ENCODE peak calls at places on chromosomes 6 and 20, in four cellular contexts. One of them, this sample, is unnamed.

GRCh38 chr6:156174026-156174880 is 602.9 kb upstream of the ARID1B start:
- DNase-seq in OCI-LY7: no peak
- DNase-seq in SK-N-SH: no peak
- DNase-seq in endothelial cell of umbilical vein: no peak
- DNase-seq in this sample: no peak

GRCh38 chr20:13852321-13852720 is 67.5 kb downstream of the NDUFAF5 start:
- DNase-seq in SK-N-SH: no peak
- DNase-seq in OCI-LY7: no peak
- DNase-seq in endothelial cell of umbilical vein: no peak
- DNase-seq in this sample: no peak

GRCh38 chr6:145233955-145234354 is 501.4 kb downstream of the EPM2A start:
- DNase-seq in SK-N-SH: no peak
- DNase-seq in OCI-LY7: no peak
- DNase-seq in endothelial cell of umbilical vein: no peak
- DNase-seq in this sample: no peak

GRCh38 chr6:166526937-166527336 is 59.5 kb downstream of the RAMACL start:
- DNase-seq in OCI-LY7: no peak
- DNase-seq in endothelial cell of umbilical vein: no peak
- DNase-seq in SK-N-SH: no peak
- DNase-seq in this sample: no peak

GRCh38 chr20:53346266-53346665 is 247.4 kb downstream of the ZNF217 start:
- DNase-seq in OCI-LY7: no peak
- DNase-seq in endothelial cell of umbilical vein: no peak
- DNase-seq in SK-N-SH: no peak
- DNase-seq in this sample: peak; percentile 53

GRCh38 chr20:61526907-61527306 is 274.8 kb downstream of the CDH4 start:
- DNase-seq in SK-N-SH: no peak
- DNase-seq in endothelial cell of umbilical vein: no peak
- DNase-seq in OCI-LY7: no peak
- DNase-seq in this sample: no peak

GRCh38 chr6:129598244-129599187 is 111.5 kb downstream of the ARHGAP18 start:
- DNase-seq in endothelial cell of umbilical vein: peak; percentile 87
- DNase-seq in OCI-LY7: peak; percentile 77
- DNase-seq in SK-N-SH: peak; percentile 21
- DNase-seq in this sample: peak; percentile 53

GRCh38 chr6:30325150-30325872 is 1.4 kb upstream of the TRIM39 start:
- DNase-seq in endothelial cell of umbilical vein: peak; percentile 46
- DNase-seq in SK-N-SH: peak; percentile 79
- DNase-seq in OCI-LY7: peak; percentile 75
- DNase-seq in this sample: peak; percentile 37

GRCh38 chr20:10536531-10536930 is 101.4 kb downstream of the SLX4IP start:
- DNase-seq in SK-N-SH: no peak
- DNase-seq in OCI-LY7: peak; percentile 3
- DNase-seq in endothelial cell of umbilical vein: peak; percentile 41
- DNase-seq in this sample: no peak

GRCh38 chr6:47308674-47309325 is 905 bp downstream of the TNFRSF21 start:
- DNase-seq in endothelial cell of umbilical vein: peak; percentile 49
- DNase-seq in SK-N-SH: peak; percentile 71
- DNase-seq in OCI-LY7: peak; percentile 67
- DNase-seq in this sample: peak; percentile 37

GRCh38 chr20:63449025-63449424 is 23.4 kb downstream of the KCNQ2 start:
- DNase-seq in SK-N-SH: no peak
- DNase-seq in endothelial cell of umbilical vein: no peak
- DNase-seq in OCI-LY7: no peak
- DNase-seq in this sample: no peak

GRCh38 chr6:11791354-11792107 is 12.9 kb upstream of the ADTRP start:
- DNase-seq in OCI-LY7: no peak
- DNase-seq in SK-N-SH: no peak
- DNase-seq in endothelial cell of umbilical vein: no peak
- DNase-seq in this sample: no peak

GRCh38 chr20:62918830-62919229 is 7.5 kb downstream of the DIDO1 start:
- DNase-seq in endothelial cell of umbilical vein: no peak
- DNase-seq in OCI-LY7: peak; percentile 52
- DNase-seq in SK-N-SH: no peak
- DNase-seq in this sample: no peak

GRCh38 chr20:39745380-39745779 is 783.2 kb downstream of the DHX35 start:
- DNase-seq in endothelial cell of umbilical vein: peak; percentile 54
- DNase-seq in SK-N-SH: no peak
- DNase-seq in OCI-LY7: no peak
- DNase-seq in this sample: no peak

GRCh38 chr6:161374971-161375873 is 101.4 kb upstream of the AGPAT4 start:
- DNase-seq in SK-N-SH: peak; percentile 78
- DNase-seq in OCI-LY7: no peak
- DNase-seq in endothelial cell of umbilical vein: peak; percentile 25
- DNase-seq in this sample: peak; percentile 52

GRCh38 chr6:151437401-151437800 is 14.5 kb downstream of the RMND1 start:
- DNase-seq in endothelial cell of umbilical vein: peak; percentile 28
- DNase-seq in OCI-LY7: no peak
- DNase-seq in SK-N-SH: no peak
- DNase-seq in this sample: peak; percentile 40

GRCh38 chr6:2914318-2914660 is 11.2 kb upstream of the SERPINB9 start:
- DNase-seq in endothelial cell of umbilical vein: no peak
- DNase-seq in SK-N-SH: no peak
- DNase-seq in OCI-LY7: no peak
- DNase-seq in this sample: no peak

GRCh38 chr6:13487122-13488014 is at the start of gene GFOD1:
- DNase-seq in SK-N-SH: peak; percentile 97
- DNase-seq in OCI-LY7: peak; percentile 91
- DNase-seq in endothelial cell of umbilical vein: peak; percentile 84
- DNase-seq in this sample: peak; percentile 74

GRCh38 chr20:38044685-38045084 is 11.1 kb downstream of the RPRD1B start:
- DNase-seq in SK-N-SH: no peak
- DNase-seq in endothelial cell of umbilical vein: no peak
- DNase-seq in OCI-LY7: no peak
- DNase-seq in this sample: no peak

GRCh38 chr6:131694832-131695426 is 6.3 kb downstream of the OR2A4 start:
- DNase-seq in endothelial cell of umbilical vein: peak; percentile 74
- DNase-seq in SK-N-SH: peak; percentile 60
- DNase-seq in OCI-LY7: peak; percentile 57
- DNase-seq in this sample: peak; percentile 42

GRCh38 chr6:46684771-46685170 is 2.9 kb upstream of the TDRD6 start:
- DNase-seq in endothelial cell of umbilical vein: no peak
- DNase-seq in SK-N-SH: no peak
- DNase-seq in OCI-LY7: no peak
- DNase-seq in this sample: peak; percentile 83

GRCh38 chr20:40657526-40657925 is 31.5 kb downstream of the MAFB start:
- DNase-seq in OCI-LY7: no peak
- DNase-seq in endothelial cell of umbilical vein: no peak
- DNase-seq in SK-N-SH: no peak
- DNase-seq in this sample: no peak

GRCh38 chr20:31587545-31588389 is 17.3 kb upstream of the ID1 start:
- DNase-seq in SK-N-SH: peak; percentile 77
- DNase-seq in endothelial cell of umbilical vein: peak; percentile 36
- DNase-seq in OCI-LY7: no peak
- DNase-seq in this sample: no peak

GRCh38 chr20:14441201-14441600 is 103.8 kb upstream of the FLRT3 start:
- DNase-seq in SK-N-SH: no peak
- DNase-seq in OCI-LY7: no peak
- DNase-seq in endothelial cell of umbilical vein: no peak
- DNase-seq in this sample: no peak

GRCh38 chr20:10603971-10604864 is 69.6 kb downstream of the JAG1 start:
- DNase-seq in SK-N-SH: no peak
- DNase-seq in endothelial cell of umbilical vein: peak; percentile 89
- DNase-seq in OCI-LY7: no peak
- DNase-seq in this sample: peak; percentile 92

GRCh38 chr20:38601216-38602184 is at the start of gene ARHGAP40:
- DNase-seq in endothelial cell of umbilical vein: no peak
- DNase-seq in OCI-LY7: no peak
- DNase-seq in SK-N-SH: peak; percentile 61
- DNase-seq in this sample: peak; percentile 29

GRCh38 chr6:36633915-36634314 is 39.8 kb downstream of the SRSF3 start:
- DNase-seq in endothelial cell of umbilical vein: peak; percentile 87
- DNase-seq in OCI-LY7: no peak
- DNase-seq in SK-N-SH: peak; percentile 52
- DNase-seq in this sample: peak; percentile 89

GRCh38 chr20:33444797-33445560 is 1.4 kb upstream of the SNTA1 start:
- DNase-seq in SK-N-SH: no peak
- DNase-seq in OCI-LY7: peak; percentile 82
- DNase-seq in endothelial cell of umbilical vein: no peak
- DNase-seq in this sample: no peak

GRCh38 chr20:37262516-37262915 is 902 bp upstream of the GHRH start:
- DNase-seq in SK-N-SH: no peak
- DNase-seq in OCI-LY7: no peak
- DNase-seq in endothelial cell of umbilical vein: no peak
- DNase-seq in this sample: no peak

DNA sequence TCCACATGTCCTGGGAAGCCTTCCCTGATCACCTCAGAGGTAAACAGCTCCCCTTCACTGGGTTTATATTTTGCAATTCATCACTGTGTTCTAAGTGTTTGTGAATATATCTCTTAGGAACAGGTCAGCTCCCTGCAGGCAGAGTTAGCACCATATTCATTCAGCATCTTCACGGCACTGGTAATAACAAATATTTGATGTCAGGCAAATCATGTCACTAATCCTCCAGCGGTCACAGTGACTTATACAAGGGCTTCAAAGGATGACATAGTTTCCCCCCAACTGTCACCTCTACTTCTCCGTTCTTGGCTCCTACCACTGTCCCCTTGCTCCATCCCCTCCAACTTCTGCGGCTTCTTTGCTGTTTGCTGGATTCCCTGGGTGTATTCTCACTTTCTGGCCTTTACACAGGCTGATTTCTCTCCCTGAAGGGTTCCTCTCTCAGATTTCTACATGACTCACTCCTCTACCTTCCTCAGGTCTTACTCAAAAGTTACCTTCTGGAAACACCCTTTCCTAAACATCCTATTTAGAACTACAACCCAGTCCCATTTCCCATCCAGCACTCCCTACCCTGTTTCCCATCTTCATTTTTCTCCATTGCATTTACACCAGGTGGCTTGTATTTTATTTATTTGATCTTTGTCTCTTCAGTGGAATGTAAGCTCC is 66.6 kb downstream of the NHLRC1 start:
- DNase-seq in OCI-LY7: no peak
- DNase-seq in endothelial cell of umbilical vein: no peak
- DNase-seq in SK-N-SH: no peak
- DNase-seq in this sample: no peak
- H3K4me2 ChIP-seq in OCI-LY7: no peak overlapping the region
- H3K4me2 ChIP-seq in endothelial cell of umbilical vein: no peak overlapping the region
- H3K4me2 ChIP-seq in SK-N-SH: no peak overlapping the region
- H3K4me2 ChIP-seq in this sample: no peak overlapping the region

GRCh38 chr6:19333936-19334335 is 503.2 kb upstream of the ID4 start:
- DNase-seq in OCI-LY7: no peak
- DNase-seq in endothelial cell of umbilical vein: no peak
- DNase-seq in SK-N-SH: no peak
- DNase-seq in this sample: peak; percentile 71
- H2AFZ ChIP-seq in OCI-LY7: no peak overlapping the region
- H2AFZ ChIP-seq in endothelial cell of umbilical vein: no peak overlapping the region
- H2AFZ ChIP-seq in SK-N-SH: no peak overlapping the region
- H2AFZ ChIP-seq in this sample: no peak overlapping the region

GRCh38 chr6:26175033-26175427 is 87.8 kb downstream of the HFE start:
- DNase-seq in endothelial cell of umbilical vein: no peak
- DNase-seq in SK-N-SH: no peak
- DNase-seq in OCI-LY7: no peak
- DNase-seq in this sample: no peak

GRCh38 chr6:26172496-26172958 is 85.3 kb downstream of the HFE start:
- DNase-seq in SK-N-SH: peak; percentile 39
- DNase-seq in OCI-LY7: peak; percentile 65
- DNase-seq in endothelial cell of umbilical vein: peak; percentile 74
- DNase-seq in this sample: no peak

GRCh38 chr6:26173836-26174144 is 86.6 kb downstream of the HFE start:
- DNase-seq in SK-N-SH: no peak
- DNase-seq in endothelial cell of umbilical vein: no peak
- DNase-seq in OCI-LY7: peak; percentile 38
- DNase-seq in this sample: no peak

GRCh38 chr6:26179675-26180074 is 92.4 kb downstream of the HFE start:
- DNase-seq in OCI-LY7: no peak
- DNase-seq in endothelial cell of umbilical vein: no peak
- DNase-seq in SK-N-SH: no peak
- DNase-seq in this sample: no peak

DNA sequence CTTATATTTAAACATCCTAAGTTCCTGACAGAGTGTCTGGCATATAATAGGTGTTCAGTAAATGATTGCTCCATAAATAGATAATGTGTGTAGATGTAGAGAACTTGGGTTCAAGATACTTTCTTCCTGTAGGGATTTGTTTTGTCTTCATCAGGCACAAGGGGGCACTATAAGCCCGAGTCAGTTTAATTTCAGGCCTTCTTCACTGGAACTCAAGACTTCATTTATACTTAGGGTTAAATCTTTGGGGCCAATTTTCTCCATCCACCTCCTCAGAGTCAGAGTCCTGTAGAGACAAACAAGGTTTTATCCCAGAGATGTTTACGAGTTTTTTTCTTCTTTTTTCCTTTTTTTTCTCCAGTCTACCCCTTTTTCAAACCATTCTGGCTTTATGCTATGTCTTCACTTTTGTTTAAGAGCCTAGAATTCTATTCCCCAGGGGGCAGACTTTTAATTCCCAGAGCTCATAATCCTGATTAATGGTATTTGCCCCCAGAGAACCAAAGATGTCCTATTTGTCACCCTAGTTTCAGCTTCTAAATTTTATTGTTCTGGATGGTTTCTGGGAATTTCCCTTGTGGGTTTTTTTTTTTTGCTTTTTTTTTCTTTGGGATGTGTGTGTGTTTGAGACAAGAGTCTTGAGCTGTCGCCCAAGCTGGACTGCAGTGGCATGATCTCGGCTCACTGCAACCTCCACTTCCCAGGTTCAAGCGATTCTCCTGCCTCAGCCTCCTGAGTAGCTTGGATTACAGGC is 88.4 kb downstream of the HFE start:
- DNase-seq in OCI-LY7: peak; percentile 79
- DNase-seq in endothelial cell of umbilical vein: peak; percentile 85
- DNase-seq in SK-N-SH: no peak
- DNase-seq in this sample: no peak
- TF ChIP-seq CTCF in OCI-LY7: peak; percentile 95
- TF ChIP-seq CTCF in endothelial cell of umbilical vein: peak; percentile 51
- TF ChIP-seq CTCF in SK-N-SH: peak; percentile 75
- TF ChIP-seq CTCF in this sample: peak; percentile 67

GRCh38 chr6:139152088-139152891 is 17.4 kb downstream of the HECA start:
- DNase-seq in SK-N-SH: no peak
- DNase-seq in endothelial cell of umbilical vein: peak; percentile 21
- DNase-seq in OCI-LY7: no peak
- DNase-seq in this sample: peak; percentile 30
- H3K4me2 ChIP-seq in SK-N-SH: no peak overlapping the region
- H3K4me2 ChIP-seq in endothelial cell of umbilical vein: no peak overlapping the region
- H3K4me2 ChIP-seq in OCI-LY7: no peak overlapping the region
- H3K4me2 ChIP-seq in this sample: no peak overlapping the region

DNA sequence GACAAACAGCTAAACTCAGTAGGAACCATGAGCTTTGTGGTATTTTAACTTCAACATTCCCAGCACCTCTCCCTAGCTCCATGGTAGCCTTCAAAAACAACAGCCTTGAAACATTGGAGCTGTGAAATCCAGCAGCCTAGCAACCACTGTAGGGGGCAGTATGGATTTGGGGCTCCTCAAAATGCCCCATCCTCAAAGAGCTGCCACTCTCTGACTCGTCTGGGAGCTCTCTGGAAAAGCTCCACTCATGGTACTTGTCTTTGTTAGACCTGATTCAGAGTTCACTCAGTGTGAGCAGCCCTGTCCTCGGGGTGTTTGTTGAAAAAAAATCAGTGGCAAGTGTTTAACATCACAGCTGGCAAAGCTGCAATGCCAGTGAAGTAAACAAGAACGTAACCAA is 82.9 kb downstream of the KIF6 start:
- DNase-seq in endothelial cell of umbilical vein: no peak
- DNase-seq in SK-N-SH: no peak
- DNase-seq in OCI-LY7: no peak
- DNase-seq in this sample: no peak
- H2AFZ ChIP-seq in endothelial cell of umbilical vein: no peak overlapping the region
- H2AFZ ChIP-seq in SK-N-SH: peak overlapping the region; percentile 22
- H2AFZ ChIP-seq in OCI-LY7: no peak overlapping the region
- H2AFZ ChIP-seq in this sample: no peak overlapping the region

GRCh38 chr6:63759605-63760004 is 124.0 kb downstream of the PHF3 start:
- DNase-seq in SK-N-SH: no peak
- DNase-seq in endothelial cell of umbilical vein: no peak
- DNase-seq in OCI-LY7: no peak
- DNase-seq in this sample: peak; percentile 3
- TF ChIP-seq CTCF in SK-N-SH: peak; percentile 26
- TF ChIP-seq CTCF in endothelial cell of umbilical vein: no peak
- TF ChIP-seq CTCF in OCI-LY7: no peak
- TF ChIP-seq CTCF in this sample: no peak

This sample was measured in astrocyte.